ENCODE peak calls at places on chromosomes 5 and 9, in nine cellular contexts. U is IMR-90, W is A673, L is Peyer's patch, X is fibroblast of lung, A is uterus, N is left ventricle myocardium inferior, C is endothelial cell of umbilical vein, E is prostate gland. G is an unnamed sample.

GRCh38 chr9:1460143-1460769 is 410.1 kb downstream of the DMRT2 start:
- DNase-seq in U (no peak), W (peak; percentile 32), L (no peak), X (no peak), A (no peak), N (no peak), C (no peak), E (no peak), G (no peak)

GRCh38 chr9:36725777-36726356 is 153.2 kb downstream of the MELK start:
- DNase-seq in U (no peak), W (peak; percentile 35), L (peak; percentile 27), X (no peak), A (no peak), N (no peak), C (no peak), E (no peak), G (no peak)

GRCh38 chr9:136093331-136093986 is 1.6 kb downstream of the NACC2 start:
- DNase-seq in U (no peak), W (no peak), L (no peak), X (no peak), A (no peak), N (no peak), C (no peak), E (no peak), G (no peak)

GRCh38 chr9:133615897-133616188 is 6.7 kb upstream of the FAM163B start:
- DNase-seq in U (no peak), W (no peak), L (no peak), X (no peak), A (no peak), N (no peak), C (no peak), E (no peak), G (no peak)

GRCh38 chr9:22238809-22239684 is 207.6 kb upstream of the DMRTA1 start:
- DNase-seq in U (peak; percentile 63), W (no peak), L (no peak), X (peak; percentile 74), A (no peak), N (no peak), C (peak; percentile 65), E (no peak), G (no peak)

GRCh38 chr5:170403675-170404074 is 14.5 kb upstream of the KCNMB1 start:
- DNase-seq in U (no peak), W (no peak), L (no peak), X (no peak), A (no peak), N (no peak), C (no peak), E (no peak), G (no peak)

GRCh38 chr5:115543931-115544370 is 624 bp downstream of the FEM1C start:
- DNase-seq in U (peak; percentile 53), W (peak; percentile 58), L (peak; percentile 73), X (peak; percentile 64), A (peak; percentile 43), N (peak; percentile 46), C (peak; percentile 65), E (peak; percentile 46), G (peak; percentile 69)

GRCh38 chr5:132251220-132251725 is 6.2 kb upstream of the PDLIM4 start:
- DNase-seq in U (peak; percentile 37), W (no peak), L (peak; percentile 40), X (no peak), A (no peak), N (no peak), C (no peak), E (no peak), G (no peak)

GRCh38 chr9:104872959-104873850 is 54.8 kb downstream of the ABCA1 start:
- DNase-seq in U (peak; percentile 97), W (no peak), L (peak; percentile 58), X (peak; percentile 79), A (peak; percentile 61), N (peak; percentile 26), C (peak; percentile 90), E (no peak), G (peak; percentile 67)

GRCh38 chr5:138664276-138664943 is 88.8 kb upstream of the CTNNA1 start:
- DNase-seq in U (peak; percentile 39), W (no peak), L (no peak), X (peak; percentile 28), A (no peak), N (no peak), C (no peak), E (no peak), G (no peak)

GRCh38 chr5:102866315-102866693 is 111.2 kb downstream of the PAM start:
- DNase-seq in U (peak; percentile 16), W (peak; percentile 50), L (no peak), X (peak; percentile 51), A (no peak), N (no peak), C (peak; percentile 69), E (no peak), G (no peak)

GRCh38 chr5:168813179-168813968 is 234.2 kb upstream of the PANK3 start:
- DNase-seq in U (no peak), W (no peak), L (no peak), X (no peak), A (no peak), N (no peak), C (no peak), E (no peak), G (no peak)

GRCh38 chr5:134592141-134592746 is 40.4 kb downstream of the SAR1B start:
- DNase-seq in U (peak; percentile 41), W (no peak), L (no peak), X (no peak), A (no peak), N (no peak), C (peak; percentile 16), E (no peak), G (no peak)

GRCh38 chr5:54803381-54804025 is 181.9 kb downstream of the ESM1 start:
- DNase-seq in U (no peak), W (no peak), L (no peak), X (peak; percentile 8), A (no peak), N (no peak), C (no peak), E (no peak), G (no peak)

GRCh38 chr5:68353624-68354023 is 138.1 kb downstream of the PIK3R1 start:
- DNase-seq in U (peak; percentile 20), W (peak; percentile 63), L (no peak), X (no peak), A (no peak), N (no peak), C (no peak), E (no peak), G (no peak)

GRCh38 chr5:74679968-74680367 is 5.1 kb upstream of the HEXB start:
- DNase-seq in U (peak; percentile 70), W (no peak), L (no peak), X (peak; percentile 20), A (no peak), N (no peak), C (peak; percentile 17), E (no peak), G (no peak)

GRCh38 chr5:42974546-42974945 is 65.6 kb downstream of the ANXA2R start:
- DNase-seq in U (peak; percentile 36), W (no peak), L (no peak), X (no peak), A (no peak), N (no peak), C (no peak), E (no peak), G (no peak)

DNA sequence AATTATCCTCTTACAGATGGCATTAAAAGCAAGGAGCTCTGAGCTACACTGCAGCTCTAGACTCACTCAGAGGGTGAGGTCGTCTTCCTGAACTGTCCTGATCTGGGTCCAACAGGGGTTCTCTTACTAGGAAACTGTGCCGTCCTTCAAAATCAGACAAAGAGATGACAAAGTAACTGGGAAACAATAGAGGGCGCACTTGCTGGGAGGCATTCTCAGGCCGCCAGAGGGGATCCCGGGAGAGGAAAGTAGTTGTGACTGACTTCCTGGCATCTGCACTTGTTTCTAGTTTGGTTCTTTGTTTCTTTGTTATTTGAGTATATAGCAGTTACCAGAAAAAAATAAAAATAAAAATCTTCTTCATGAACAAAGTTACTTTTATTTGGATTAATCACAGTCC is 142.9 kb upstream of the MSX2 start:
- DNase-seq in U (no peak), W (peak; percentile 42), L (peak; percentile 68), X (peak; percentile 26), A (no peak), N (no peak), C (no peak), E (no peak), G (no peak)
- TF ChIP-seq CTCF in U (peak; percentile 19), W (peak; percentile 48), L (no peak), X (peak; percentile 52), A (no peak), N (peak; percentile 46), C (no peak), E (no peak), G (peak; percentile 46)

GRCh38 chr5:180059326-180059725 is 12.2 kb downstream of the RNF130 start:
- DNase-seq in U (no peak), W (no peak), L (no peak), X (no peak), A (no peak), N (no peak), C (no peak), E (no peak), G (no peak)

GRCh38 chr5:180056153-180056552 is 15.4 kb downstream of the RNF130 start:
- DNase-seq in U (no peak), W (no peak), L (no peak), X (no peak), A (no peak), N (no peak), C (no peak), E (no peak), G (no peak)

GRCh38 chr5:180054226-180054625 is 17.3 kb downstream of the RNF130 start:
- DNase-seq in U (no peak), W (no peak), L (no peak), X (no peak), A (no peak), N (no peak), C (no peak), E (no peak), G (no peak)

GRCh38 chr5:180060192-180060591 is 11.4 kb downstream of the RNF130 start:
- DNase-seq in U (no peak), W (no peak), L (no peak), X (no peak), A (no peak), N (no peak), C (no peak), E (no peak), G (no peak)
- H3K36me3 ChIP-seq in U (no peaks in the 10 kb centered on the region), W (no peaks in the 10 kb centered on the region), L (no peaks in the 10 kb centered on the region), X (no peaks in the 10 kb centered on the region), A (no peaks in the 10 kb centered on the region), N (no peaks in the 10 kb centered on the region), C (no peaks in the 10 kb centered on the region), E (no peaks in the 10 kb centered on the region), G (no peaks in the 10 kb centered on the region)

DNA sequence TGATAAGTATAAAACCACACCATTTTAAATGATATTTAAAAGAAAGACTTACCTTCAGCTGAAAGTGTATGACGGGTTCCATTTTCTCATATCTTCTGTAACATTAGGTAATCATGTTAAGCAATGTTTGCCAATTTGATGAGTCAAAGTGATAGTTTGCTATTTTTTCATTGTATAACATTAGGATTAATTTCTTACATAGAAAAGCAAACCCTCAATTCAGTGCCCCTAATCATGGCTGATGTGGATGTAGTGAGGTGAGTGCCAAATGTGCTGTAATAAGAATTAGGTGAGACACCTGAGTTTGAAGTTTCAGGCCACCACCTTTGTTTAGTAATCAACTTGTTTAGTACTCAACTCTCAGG is 68.0 kb downstream of the UNC13B start:
- DNase-seq in U (no peak), W (no peak), L (no peak), X (no peak), A (no peak), N (no peak), C (no peak), E (no peak), G (no peak)
- H3K4me1 ChIP-seq in U (no peaks in the 10 kb centered on the region), W (peaks cover 5% of the 10 kb centered on the region), L (no peaks in the 10 kb centered on the region), X (no peaks in the 10 kb centered on the region), A (no peaks in the 10 kb centered on the region), N (peaks cover 36% of the 10 kb centered on the region), C (no peaks in the 10 kb centered on the region), E (no peaks in the 10 kb centered on the region), G (peaks cover 10% of the 10 kb centered on the region)

GRCh38 chr9:123716339-123716738 is 213.6 kb downstream of the DENND1A start:
- DNase-seq in U (peak; percentile 6), W (no peak), L (no peak), X (no peak), A (no peak), N (no peak), C (no peak), E (no peak), G (no peak)
- TF ChIP-seq CTCF in U (no peak), W (no peak), L (no peak), X (no peak), A (no peak), N (no peak), C (no peak), E (no peak), G (no peak)

G was measured in right atrium auricular region.